ENCODE peak calls at places on chromosomes 2 and 18, in four cellular contexts. One of them, this sample, is unnamed.

GRCh38 chr18:63238711-63239110 is 80.9 kb downstream of the BCL2 start:
- DNase-seq in stimulated activated CD8-positive, alpha-beta memory T cell treated with anti-CD3 and anti-CD28 coated beads, Interleukin-7, amount 100 ng/mL, for 1 hour: no peak
- DNase-seq in Calu3: no peak
- DNase-seq in stimulated activated CD4-positive, alpha-beta T cell treated with anti-CD3 and anti-CD28 coated beads, Interleukin-15, amount 100 ng/mL, for 24 hours: no peak
- DNase-seq in this sample: no peak

GRCh38 chr2:128421286-128421685 is 102.6 kb upstream of the HS6ST1 start:
- DNase-seq in stimulated activated CD8-positive, alpha-beta memory T cell treated with anti-CD3 and anti-CD28 coated beads, Interleukin-7, amount 100 ng/mL, for 1 hour: no peak
- DNase-seq in Calu3: no peak
- DNase-seq in stimulated activated CD4-positive, alpha-beta T cell treated with anti-CD3 and anti-CD28 coated beads, Interleukin-15, amount 100 ng/mL, for 24 hours: no peak
- DNase-seq in this sample: no peak

GRCh38 chr2:128195435-128195984 is 104.5 kb downstream of the UGGT1 start:
- DNase-seq in stimulated activated CD8-positive, alpha-beta memory T cell treated with anti-CD3 and anti-CD28 coated beads, Interleukin-7, amount 100 ng/mL, for 1 hour: no peak
- DNase-seq in Calu3: no peak
- DNase-seq in stimulated activated CD4-positive, alpha-beta T cell treated with anti-CD3 and anti-CD28 coated beads, Interleukin-15, amount 100 ng/mL, for 24 hours: no peak
- DNase-seq in this sample: no peak

GRCh38 chr2:161952722-161953322 is 121.2 kb downstream of the DPP4 start:
- DNase-seq in stimulated activated CD8-positive, alpha-beta memory T cell treated with anti-CD3 and anti-CD28 coated beads, Interleukin-7, amount 100 ng/mL, for 1 hour: no peak
- DNase-seq in Calu3: no peak
- DNase-seq in stimulated activated CD4-positive, alpha-beta T cell treated with anti-CD3 and anti-CD28 coated beads, Interleukin-15, amount 100 ng/mL, for 24 hours: no peak
- DNase-seq in this sample: no peak

GRCh38 chr2:219453691-219454131 is 19.1 kb downstream of the SPEG start:
- DNase-seq in stimulated activated CD8-positive, alpha-beta memory T cell treated with anti-CD3 and anti-CD28 coated beads, Interleukin-7, amount 100 ng/mL, for 1 hour: no peak
- DNase-seq in Calu3: no peak
- DNase-seq in stimulated activated CD4-positive, alpha-beta T cell treated with anti-CD3 and anti-CD28 coated beads, Interleukin-15, amount 100 ng/mL, for 24 hours: no peak
- DNase-seq in this sample: peak; percentile 75

GRCh38 chr18:79490593-79491551 is 95.1 kb downstream of the NFATC1 start:
- DNase-seq in stimulated activated CD8-positive, alpha-beta memory T cell treated with anti-CD3 and anti-CD28 coated beads, Interleukin-7, amount 100 ng/mL, for 1 hour: no peak
- DNase-seq in Calu3: no peak
- DNase-seq in stimulated activated CD4-positive, alpha-beta T cell treated with anti-CD3 and anti-CD28 coated beads, Interleukin-15, amount 100 ng/mL, for 24 hours: no peak
- DNase-seq in this sample: no peak

GRCh38 chr2:54149623-54150501 is 34.4 kb downstream of the ACYP2 start:
- DNase-seq in stimulated activated CD8-positive, alpha-beta memory T cell treated with anti-CD3 and anti-CD28 coated beads, Interleukin-7, amount 100 ng/mL, for 1 hour: no peak
- DNase-seq in Calu3: no peak
- DNase-seq in stimulated activated CD4-positive, alpha-beta T cell treated with anti-CD3 and anti-CD28 coated beads, Interleukin-15, amount 100 ng/mL, for 24 hours: no peak
- DNase-seq in this sample: no peak

GRCh38 chr2:161122772-161123530 is 37.3 kb upstream of the TANK start:
- DNase-seq in stimulated activated CD8-positive, alpha-beta memory T cell treated with anti-CD3 and anti-CD28 coated beads, Interleukin-7, amount 100 ng/mL, for 1 hour: no peak
- DNase-seq in Calu3: peak; percentile 50
- DNase-seq in stimulated activated CD4-positive, alpha-beta T cell treated with anti-CD3 and anti-CD28 coated beads, Interleukin-15, amount 100 ng/mL, for 24 hours: peak; percentile 47
- DNase-seq in this sample: peak; percentile 87

GRCh38 chr18:79300382-79300781 is 95.3 kb upstream of the NFATC1 start:
- DNase-seq in stimulated activated CD8-positive, alpha-beta memory T cell treated with anti-CD3 and anti-CD28 coated beads, Interleukin-7, amount 100 ng/mL, for 1 hour: no peak
- DNase-seq in Calu3: no peak
- DNase-seq in stimulated activated CD4-positive, alpha-beta T cell treated with anti-CD3 and anti-CD28 coated beads, Interleukin-15, amount 100 ng/mL, for 24 hours: no peak
- DNase-seq in this sample: no peak

GRCh38 chr2:134858245-134858644 is 19.8 kb downstream of the ACMSD start:
- DNase-seq in stimulated activated CD8-positive, alpha-beta memory T cell treated with anti-CD3 and anti-CD28 coated beads, Interleukin-7, amount 100 ng/mL, for 1 hour: no peak
- DNase-seq in Calu3: no peak
- DNase-seq in stimulated activated CD4-positive, alpha-beta T cell treated with anti-CD3 and anti-CD28 coated beads, Interleukin-15, amount 100 ng/mL, for 24 hours: no peak
- DNase-seq in this sample: no peak

GRCh38 chr2:74429487-74430451 is 8.2 kb downstream of the WDR54 start:
- DNase-seq in stimulated activated CD8-positive, alpha-beta memory T cell treated with anti-CD3 and anti-CD28 coated beads, Interleukin-7, amount 100 ng/mL, for 1 hour: no peak
- DNase-seq in Calu3: no peak
- DNase-seq in stimulated activated CD4-positive, alpha-beta T cell treated with anti-CD3 and anti-CD28 coated beads, Interleukin-15, amount 100 ng/mL, for 24 hours: no peak
- DNase-seq in this sample: no peak

GRCh38 chr18:68847219-68847860 is 49.5 kb downstream of the CCDC102B start:
- DNase-seq in stimulated activated CD8-positive, alpha-beta memory T cell treated with anti-CD3 and anti-CD28 coated beads, Interleukin-7, amount 100 ng/mL, for 1 hour: no peak
- DNase-seq in Calu3: no peak
- DNase-seq in stimulated activated CD4-positive, alpha-beta T cell treated with anti-CD3 and anti-CD28 coated beads, Interleukin-15, amount 100 ng/mL, for 24 hours: no peak
- DNase-seq in this sample: no peak

GRCh38 chr2:96107883-96108551 is 8.4 kb downstream of the ADRA2B start:
- DNase-seq in stimulated activated CD8-positive, alpha-beta memory T cell treated with anti-CD3 and anti-CD28 coated beads, Interleukin-7, amount 100 ng/mL, for 1 hour: no peak
- DNase-seq in Calu3: no peak
- DNase-seq in stimulated activated CD4-positive, alpha-beta T cell treated with anti-CD3 and anti-CD28 coated beads, Interleukin-15, amount 100 ng/mL, for 24 hours: no peak
- DNase-seq in this sample: no peak

This sample was measured in foreskin keratinocyte.